ENCODE peak calls at places on chromosomes 16 and 17, in eight cellular contexts. X, K, O, Z, E, B, T and Q are unnamed samples.

GRCh38 chr17:76384987-76385891 is 830 bp downstream of the SPHK1 start:
- DNase-seq in B (peak; percentile 77), K (peak; percentile 39), E (peak; percentile 76), O (no peak), Z (peak; percentile 78), X (no peak), T (no peak), Q (peak; percentile 26)

GRCh38 chr17:40191237-40192208 is 14.3 kb downstream of the RAPGEFL1 start:
- DNase-seq in K (peak; percentile 71), E (peak; percentile 88), Z (peak; percentile 86), T (peak; percentile 70), B (peak; percentile 96), O (peak; percentile 30), X (peak; percentile 43), Q (peak; percentile 64)

GRCh38 chr17:38421224-38421841 is 6.9 kb upstream of the ARHGAP23 start:
- DNase-seq in X (no peak), O (no peak), E (peak; percentile 29), T (no peak), K (no peak), Z (no peak), B (no peak), Q (no peak)

GRCh38 chr17:44307387-44308186 is 814 bp upstream of the RUNDC3A start:
- DNase-seq in K (no peak), B (peak; percentile 88), X (no peak), T (no peak), E (no peak), Z (no peak), O (no peak), Q (no peak)

GRCh38 chr17:60134396-60135159 is 15.2 kb upstream of the CA4 start:
- DNase-seq in Z (peak; percentile 63), O (no peak), X (no peak), T (no peak), E (peak; percentile 70), K (no peak), B (no peak), Q (no peak)

GRCh38 chr16:26729917-26730541 is 336.7 kb upstream of the C16orf82 start:
- DNase-seq in Z (no peak), T (no peak), O (no peak), X (no peak), E (no peak), B (no peak), K (no peak), Q (no peak)

GRCh38 chr16:25064967-25065366 is 46.6 kb upstream of the LCMT1 start:
- DNase-seq in E (no peak), Z (no peak), K (peak; percentile 65), O (no peak), X (no peak), B (no peak), T (no peak), Q (peak; percentile 38)

GRCh38 chr16:30927789-30928378 is 4.5 kb downstream of the FBXL19 start:
- DNase-seq in O (peak; percentile 35), K (peak; percentile 61), X (peak; percentile 61), E (peak; percentile 36), B (peak; percentile 47), T (peak; percentile 85), Z (peak; percentile 81), Q (peak; percentile 69)

GRCh38 chr16:66135838-66136237 is 230.7 kb upstream of the CDH5 start:
- DNase-seq in E (no peak), K (no peak), O (no peak), T (no peak), Z (no peak), X (no peak), B (no peak), Q (no peak)

GRCh38 chr16:59543641-59544040 is 809.5 kb upstream of the GOT2 start:
- DNase-seq in B (no peak), O (no peak), X (no peak), T (no peak), K (no peak), E (peak; percentile 42), Z (no peak), Q (no peak)

GRCh38 chr17:48541574-48542113 is 3.3 kb downstream of the HOXB2 start:
- DNase-seq in Z (peak; percentile 80), T (no peak), X (no peak), E (no peak), B (no peak), O (no peak), K (no peak), Q (no peak)

GRCh38 chr17:64218066-64218465 is 45.0 kb downstream of the TEX2 start:
- DNase-seq in T (no peak), X (no peak), O (peak; percentile 28), E (no peak), B (no peak), K (no peak), Z (no peak), Q (peak; percentile 15)

GRCh38 chr17:75979705-75980187 is 706 bp downstream of the TEN1 start:
- DNase-seq in O (no peak), T (no peak), E (no peak), K (no peak), X (no peak), Z (no peak), B (no peak), Q (no peak)

GRCh38 chr17:39596543-39597267 is 11.0 kb downstream of the NEUROD2 start:
- DNase-seq in O (no peak), T (no peak), K (no peak), B (no peak), X (no peak), E (no peak), Z (no peak), Q (no peak)

GRCh38 chr16:84647830-84648594 is at the start of gene KLHL36:
- DNase-seq in X (no peak), E (peak; percentile 33), K (no peak), T (no peak), O (no peak), Z (peak; percentile 73), B (peak; percentile 82), Q (peak; percentile 58)

GRCh38 chr16:2166263-2167080 is 10.9 kb downstream of the TRAF7 start:
- DNase-seq in B (no peak), E (no peak), T (no peak), K (no peak), O (no peak), X (no peak), Z (no peak), Q (no peak)

GRCh38 chr16:23877107-23878070 is 41.6 kb downstream of the PRKCB start:
- DNase-seq in K (no peak), T (no peak), O (no peak), X (no peak), B (no peak), Z (no peak), E (no peak), Q (peak; percentile 52)

GRCh38 chr17:21676281-21677111 is 15.8 kb upstream of the KCNJ18 start:
- DNase-seq in B (no peak), Z (no peak), T (no peak), E (no peak), O (no peak), X (no peak), K (no peak), Q (no peak)

GRCh38 chr16:85888405-85889331 is 10.3 kb upstream of the IRF8 start:
- DNase-seq in X (no peak), B (peak; percentile 34), O (peak; percentile 89), K (peak; percentile 33), E (peak; percentile 88), T (no peak), Z (no peak), Q (peak; percentile 93)

GRCh38 chr16:14485131-14485551 is 144.9 kb downstream of the PARN start:
- DNase-seq in T (no peak), Z (peak; percentile 40), X (no peak), K (peak; percentile 70), O (no peak), B (no peak), E (no peak), Q (no peak)

GRCh38 chr16:14485811-14486519 is 144.1 kb downstream of the PARN start:
- DNase-seq in Z (no peak), B (no peak), T (no peak), X (no peak), O (no peak), E (no peak), K (no peak), Q (no peak)

GRCh38 chr16:14489460-14489859 is 140.6 kb downstream of the PARN start:
- DNase-seq in E (no peak), O (no peak), B (peak; percentile 80), T (no peak), Z (peak; percentile 67), K (peak; percentile 57), X (peak; percentile 37), Q (peak; percentile 44)

GRCh38 chr16:14487579-14487978 is 142.5 kb downstream of the PARN start:
- DNase-seq in T (no peak), B (no peak), K (no peak), E (peak; percentile 55), O (no peak), X (no peak), Z (peak; percentile 50), Q (peak; percentile 16)

GRCh38 chr16:14486520-14487303 is 143.3 kb downstream of the PARN start:
- DNase-seq in O (no peak), X (peak; percentile 57), T (no peak), E (peak; percentile 91), K (peak; percentile 98), Z (peak; percentile 95), B (peak; percentile 94), Q (peak; percentile 30)
- TF ChIP-seq POLR2A in O (no peak), X (no peak), T (no peak), E (no peak), K (peak; percentile 58), Z (peak; percentile 59), B (no peak), Q (no peak)

GRCh38 chr17:42774066-42774750 is 959 bp downstream of the VPS25 start:
- DNase-seq in Z (no peak), K (peak; percentile 49), B (no peak), X (no peak), O (no peak), T (no peak), E (no peak), Q (no peak)
- TF ChIP-seq MAX in Z (no peak), K (no peak), B (no peak), X (no peak), O (no peak), T (no peak), E (no peak), Q (no peak)

DNA sequence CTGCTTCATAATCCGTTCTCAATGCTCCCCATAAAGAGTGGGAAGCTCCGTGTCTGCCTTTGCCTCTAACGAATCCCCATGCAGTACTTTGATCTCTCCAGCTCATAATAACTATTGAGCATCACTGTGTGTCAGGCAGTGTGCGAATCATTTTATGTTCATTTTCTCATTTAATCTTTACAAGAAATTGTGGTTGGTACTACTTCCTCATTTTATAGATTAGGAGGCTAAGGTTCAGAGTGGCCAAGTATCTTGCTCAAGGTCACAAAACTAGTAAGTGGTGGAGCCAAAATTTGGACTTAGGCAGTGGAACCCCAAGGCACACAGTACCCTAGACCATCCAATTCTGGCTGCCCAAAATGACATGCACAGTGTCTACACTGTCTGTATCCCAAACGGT is 44.8 kb downstream of the ABCC12 start:
- DNase-seq in T (no peak), O (no peak), X (no peak), K (no peak), Z (no peak), E (no peak), B (no peak), Q (peak; percentile 49)
- TF ChIP-seq CTCF in T (no peak), O (no peak), X (no peak), K (no peak), Z (no peak), E (no peak), B (no peak), Q (no peak)

GRCh38 chr17:68511671-68512246 is 471 bp upstream of the PRKAR1A start:
- DNase-seq in O (no peak), X (peak; percentile 80), E (peak; percentile 55), B (peak; percentile 72), K (peak; percentile 83), T (peak; percentile 36), Z (peak; percentile 74), Q (peak; percentile 54)
- TF ChIP-seq POLR2A in O (no peak), X (no peak), E (no peak), B (peak; percentile 13), K (peak; percentile 75), T (peak; percentile 56), Z (no peak), Q (no peak)